ENCODE peak calls at places on chromosomes 13 and 19, in eight cellular contexts. L is heart right ventricle, H is lower leg skin, Q is Peyer's patch, S is stomach, R is PC-9, B is NB4, X is body of pancreas. U is an unnamed sample.

GRCh38 chr19:30167206-30167903 is 204.8 kb upstream of the ZNF536 start:
- DNase-seq in X (no peak), H (no peak), S (no peak), L (no peak), B (no peak), Q (no peak), R (no peak), U (no peak)

GRCh38 chr19:28468701-28469459 is 744.1 kb downstream of the UQCRFS1 start:
- DNase-seq in Q (peak; percentile 47), X (peak; percentile 47), B (peak; percentile 40), R (no peak), S (no peak), L (no peak), H (no peak), U (peak; percentile 34)

GRCh38 chr19:30315159-30315558 is 57.0 kb upstream of the ZNF536 start:
- DNase-seq in H (peak; percentile 12), S (no peak), X (no peak), L (no peak), R (no peak), Q (no peak), B (no peak), U (no peak)

GRCh38 chr13:99980201-99981114 is 1.1 kb upstream of the ZIC2 start:
- DNase-seq in S (peak; percentile 69), X (peak; percentile 79), L (no peak), R (peak; percentile 85), Q (peak; percentile 70), H (no peak), B (peak; percentile 96), U (peak; percentile 82)

GRCh38 chr13:58884353-58884752 is 1252.8 kb downstream of the PCDH17 start:
- DNase-seq in L (no peak), X (no peak), R (no peak), S (no peak), H (no peak), B (no peak), Q (no peak), U (no peak)

GRCh38 chr19:329876-330275 is 14.7 kb downstream of the MIER2 start:
- DNase-seq in R (no peak), B (no peak), X (no peak), Q (no peak), L (no peak), S (no peak), H (peak; percentile 39), U (no peak)

GRCh38 chr13:46633416-46633815 is 80.4 kb downstream of the LRCH1 start:
- DNase-seq in L (no peak), Q (no peak), R (no peak), B (no peak), H (no peak), X (no peak), S (no peak), U (peak; percentile 75)

GRCh38 chr13:68719815-68720214 is 1387.8 kb upstream of the ATXN8OS start:
- DNase-seq in H (no peak), Q (no peak), L (no peak), X (no peak), B (peak; percentile 13), R (no peak), S (no peak), U (no peak)

GRCh38 chr13:105135852-105136251 is 1399.6 kb downstream of the EFNB2 start:
- DNase-seq in X (no peak), S (no peak), B (peak; percentile 6), Q (no peak), L (no peak), H (no peak), R (no peak), U (no peak)

GRCh38 chr19:46907880-46908279 is 47.1 kb downstream of the ARHGAP35 start:
- DNase-seq in H (peak; percentile 76), Q (no peak), B (no peak), L (no peak), X (peak; percentile 16), R (no peak), S (no peak), U (no peak)

GRCh38 chr19:47321582-47321981 is 10.4 kb upstream of the C5AR2 start:
- DNase-seq in B (no peak), H (no peak), L (no peak), R (no peak), S (no peak), Q (no peak), X (no peak), U (no peak)

GRCh38 chr19:40502647-40503046 is 35.8 kb downstream of the SPTBN4 start:
- DNase-seq in S (peak; percentile 55), H (no peak), R (peak; percentile 46), Q (peak; percentile 53), L (no peak), B (no peak), X (peak; percentile 48), U (no peak)

GRCh38 chr13:40803316-40803715 is 13.9 kb downstream of the SLC25A15 start:
- DNase-seq in B (no peak), X (no peak), Q (no peak), R (no peak), H (no peak), L (no peak), S (no peak), U (no peak)

GRCh38 chr13:107827840-107828549 is 387.3 kb downstream of the LIG4 start:
- DNase-seq in X (peak; percentile 32), S (no peak), H (no peak), Q (no peak), B (no peak), R (no peak), L (no peak), U (no peak)

GRCh38 chr13:101515504-101515903 is 63.0 kb downstream of the ITGBL1 start:
- DNase-seq in B (no peak), H (no peak), X (no peak), Q (no peak), L (no peak), R (no peak), S (no peak), U (no peak)

GRCh38 chr13:91922969-91923592 is 524.7 kb downstream of the GPC5 start:
- DNase-seq in Q (no peak), L (no peak), B (peak; percentile 12), H (no peak), S (no peak), X (no peak), R (no peak), U (no peak)

GRCh38 chr19:18839465-18840287 is 7.9 kb downstream of the UPF1 start:
- DNase-seq in B (no peak), S (peak; percentile 61), H (no peak), R (no peak), Q (no peak), L (no peak), X (peak; percentile 56), U (no peak)

GRCh38 chr13:20206836-20207235 is 14.1 kb upstream of the GJB2 start:
- DNase-seq in R (no peak), H (no peak), Q (no peak), S (no peak), L (no peak), B (no peak), X (no peak), U (no peak)

GRCh38 chr13:113120300-113121182 is 2.1 kb upstream of the F10 start:
- DNase-seq in R (no peak), S (peak; percentile 22), B (no peak), H (peak; percentile 76), L (no peak), X (no peak), Q (peak; percentile 34), U (no peak)

GRCh38 chr13:69970521-69970920 is 137.1 kb upstream of the ATXN8OS start:
- DNase-seq in R (no peak), S (no peak), Q (no peak), L (no peak), B (peak; percentile 28), X (no peak), H (no peak), U (no peak)

GRCh38 chr19:45507864-45508680 is 793 bp downstream of the VASP start:
- DNase-seq in X (peak; percentile 67), Q (peak; percentile 82), H (peak; percentile 91), L (no peak), R (peak; percentile 54), S (peak; percentile 50), B (peak; percentile 47), U (no peak)

DNA sequence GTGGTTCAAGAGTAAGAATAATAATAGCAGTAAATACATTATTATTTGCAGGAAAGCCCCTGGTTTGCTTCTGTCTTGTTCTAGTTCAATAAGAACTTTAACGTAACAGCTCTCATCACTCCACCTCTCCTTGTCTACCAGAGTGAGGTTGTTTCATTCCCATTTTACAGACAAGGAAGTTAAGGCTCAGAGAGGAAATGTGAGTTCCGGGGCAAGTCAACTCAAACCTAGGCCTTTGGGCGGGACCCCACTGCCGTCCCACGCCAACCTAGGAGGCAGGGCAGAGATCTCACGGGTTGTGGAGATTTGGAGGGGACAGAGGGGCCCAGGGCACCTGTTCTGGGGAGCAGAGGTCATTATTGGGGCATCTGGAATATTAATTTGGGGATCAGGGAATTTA is 1.5 kb downstream of the MAP4K1 start:
- DNase-seq in H (no peak), S (no peak), X (no peak), L (no peak), Q (no peak), R (no peak), B (no peak), U (no peak)
- H3K4me3 ChIP-seq in H (no peak overlapping the region), S (no peak overlapping the region), X (no peak overlapping the region), L (no peak overlapping the region), Q (peak overlapping the region; percentile 13), R (no peak overlapping the region), B (no peak overlapping the region), U (no peak overlapping the region)

DNA sequence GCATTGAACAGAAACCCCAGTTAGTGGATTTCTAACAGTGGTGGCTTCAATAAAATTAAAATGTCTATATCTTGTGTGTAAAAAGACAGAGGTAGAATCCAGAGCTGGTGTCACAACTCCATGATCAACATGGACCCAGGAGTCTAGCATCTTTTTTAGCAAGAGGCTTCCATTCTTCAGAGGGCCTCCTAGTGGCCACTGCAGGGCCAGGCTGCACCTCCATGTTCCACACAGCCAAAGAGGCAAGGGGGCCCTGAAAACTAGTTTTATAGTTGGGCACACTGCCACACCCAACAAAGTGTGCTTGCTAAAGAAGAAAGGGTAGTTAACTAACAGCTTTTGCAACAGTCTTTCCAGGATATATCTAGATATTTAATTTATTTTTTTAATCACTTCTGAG is 12.9 kb downstream of the N4BP2L1 start:
- DNase-seq in X (peak; percentile 30), L (no peak), R (no peak), B (peak; percentile 67), H (no peak), Q (no peak), S (no peak), U (peak; percentile 20)
- TF ChIP-seq CTCF in X (no peak), L (peak; percentile 27), R (peak; percentile 52), B (peak; percentile 75), H (no peak), Q (no peak), S (no peak), U (peak; percentile 63)

GRCh38 chr19:48646192-48646911 is 365 bp upstream of the CA11 start:
- DNase-seq in L (peak; percentile 91), R (peak; percentile 90), B (peak; percentile 99), Q (peak; percentile 95), H (peak; percentile 98), X (peak; percentile 89), S (peak; percentile 91), U (peak; percentile 93)
- H3K4me3 ChIP-seq in L (peak overlapping the region; percentile 65), R (peak overlapping the region; percentile 69), B (peak overlapping the region; percentile 17), Q (peak overlapping the region; percentile 40), H (peak overlapping the region; percentile 33), X (peak overlapping the region; percentile 10), S (peak overlapping the region; percentile 50), U (peak overlapping the region; percentile 62)

GRCh38 chr19:42635233-42635539 is 40.5 kb upstream of the CEACAM8 start:
- DNase-seq in X (no peak), H (no peak), L (no peak), B (no peak), Q (no peak), S (no peak), R (no peak), U (no peak)

GRCh38 chr19:42629191-42629590 is 34.5 kb upstream of the CEACAM8 start:
- DNase-seq in L (no peak), S (no peak), B (no peak), X (no peak), H (no peak), Q (no peak), R (no peak), U (peak; percentile 23)

GRCh38 chr19:42634409-42635232 is 39.9 kb upstream of the CEACAM8 start:
- DNase-seq in B (peak; percentile 37), X (peak; percentile 67), S (peak; percentile 44), R (peak; percentile 53), H (no peak), Q (no peak), L (no peak), U (no peak)
- TF ChIP-seq CTCF in B (peak; percentile 75), X (peak; percentile 36), S (no peak), R (peak; percentile 83), H (no peak), Q (no peak), L (peak; percentile 42), U (peak; percentile 90)

U was measured in foreskin fibroblast.